ENCODE peak calls at places on chromosomes 4 and X, in six cellular contexts. One of them, this sample, is unnamed.

GRCh38 chr4:48795108-48795507 is 15.0 kb upstream of the FRYL start:
- DNase-seq in right lobe of liver: no peak
- DNase-seq in transverse colon: no peak
- DNase-seq in breast epithelium: no peak
- DNase-seq in uterus: no peak
- DNase-seq in vagina: no peak
- DNase-seq in this sample: no peak

GRCh38 chr4:74501579-74501978 is 56.6 kb downstream of the AREG start:
- DNase-seq in right lobe of liver: no peak
- DNase-seq in breast epithelium: no peak
- DNase-seq in transverse colon: no peak
- DNase-seq in vagina: no peak
- DNase-seq in uterus: no peak
- DNase-seq in this sample: peak; percentile 22

GRCh38 chr4:1872918-1873269 is 1.7 kb downstream of the NSD2 start:
- DNase-seq in right lobe of liver: no peak
- DNase-seq in uterus: no peak
- DNase-seq in breast epithelium: no peak
- DNase-seq in transverse colon: no peak
- DNase-seq in vagina: no peak
- DNase-seq in this sample: no peak

GRCh38 chr4:74932832-74933561 is at the start of gene PARM1:
- DNase-seq in vagina: peak; percentile 92
- DNase-seq in transverse colon: peak; percentile 97
- DNase-seq in uterus: peak; percentile 86
- DNase-seq in right lobe of liver: peak; percentile 87
- DNase-seq in breast epithelium: peak; percentile 55
- DNase-seq in this sample: no peak

GRCh38 chr4:145618210-145618911 is 824 bp upstream of the MMAA start:
- DNase-seq in right lobe of liver: no peak
- DNase-seq in transverse colon: peak; percentile 22
- DNase-seq in uterus: no peak
- DNase-seq in vagina: no peak
- DNase-seq in breast epithelium: no peak
- DNase-seq in this sample: no peak

GRCh38 chrX:34300871-34301270 is 168.8 kb upstream of the FAM47A start:
- DNase-seq in vagina: no peak
- DNase-seq in transverse colon: no peak
- DNase-seq in right lobe of liver: no peak
- DNase-seq in uterus: peak; percentile 15
- DNase-seq in breast epithelium: no peak
- DNase-seq in this sample: no peak

GRCh38 chr4:123568936-123569335 is 172.3 kb downstream of the SPRY1 start:
- DNase-seq in vagina: no peak
- DNase-seq in right lobe of liver: no peak
- DNase-seq in uterus: no peak
- DNase-seq in breast epithelium: no peak
- DNase-seq in transverse colon: no peak
- DNase-seq in this sample: no peak

GRCh38 chr4:17024430-17024829 is 126.0 kb upstream of the LDB2 start:
- DNase-seq in uterus: no peak
- DNase-seq in breast epithelium: no peak
- DNase-seq in transverse colon: no peak
- DNase-seq in right lobe of liver: no peak
- DNase-seq in vagina: no peak
- DNase-seq in this sample: no peak

GRCh38 chrX:18883961-18884765 is 99.8 kb downstream of the PHKA2 start:
- DNase-seq in transverse colon: no peak
- DNase-seq in vagina: no peak
- DNase-seq in uterus: no peak
- DNase-seq in breast epithelium: no peak
- DNase-seq in right lobe of liver: no peak
- DNase-seq in this sample: no peak

GRCh38 chr4:117773067-117773946 is 261.0 kb upstream of the NDST3 start:
- DNase-seq in vagina: no peak
- DNase-seq in breast epithelium: no peak
- DNase-seq in transverse colon: peak; percentile 16
- DNase-seq in uterus: no peak
- DNase-seq in right lobe of liver: no peak
- DNase-seq in this sample: no peak

GRCh38 chr4:132530846-132531245 is 618.2 kb upstream of the PCDH10 start:
- DNase-seq in right lobe of liver: no peak
- DNase-seq in breast epithelium: no peak
- DNase-seq in uterus: no peak
- DNase-seq in transverse colon: no peak
- DNase-seq in vagina: no peak
- DNase-seq in this sample: no peak

GRCh38 chr4:127143460-127144190 is 489.1 kb upstream of the INTU start:
- DNase-seq in transverse colon: no peak
- DNase-seq in vagina: no peak
- DNase-seq in right lobe of liver: no peak
- DNase-seq in uterus: no peak
- DNase-seq in breast epithelium: no peak
- DNase-seq in this sample: no peak

GRCh38 chr4:6235901-6236625 is 33.6 kb upstream of the WFS1 start:
- DNase-seq in breast epithelium: no peak
- DNase-seq in transverse colon: no peak
- DNase-seq in right lobe of liver: no peak
- DNase-seq in vagina: no peak
- DNase-seq in uterus: no peak
- DNase-seq in this sample: no peak

GRCh38 chr4:136691607-136692006 is 840.7 kb downstream of the PCDH18 start:
- DNase-seq in transverse colon: no peak
- DNase-seq in breast epithelium: no peak
- DNase-seq in right lobe of liver: no peak
- DNase-seq in uterus: no peak
- DNase-seq in vagina: no peak
- DNase-seq in this sample: no peak

GRCh38 chr4:147596377-147596776 is 20.8 kb upstream of the TMEM184C start:
- DNase-seq in right lobe of liver: no peak
- DNase-seq in transverse colon: no peak
- DNase-seq in uterus: no peak
- DNase-seq in vagina: no peak
- DNase-seq in breast epithelium: no peak
- DNase-seq in this sample: no peak

GRCh38 chr4:106708604-106708876 is 327.6 kb downstream of the DKK2 start:
- DNase-seq in breast epithelium: no peak
- DNase-seq in transverse colon: no peak
- DNase-seq in vagina: no peak
- DNase-seq in right lobe of liver: no peak
- DNase-seq in uterus: no peak
- DNase-seq in this sample: no peak

GRCh38 chr4:12852338-12853307 is 631.5 kb downstream of the RAB28 start:
- DNase-seq in right lobe of liver: no peak
- DNase-seq in transverse colon: no peak
- DNase-seq in uterus: peak; percentile 16
- DNase-seq in breast epithelium: no peak
- DNase-seq in vagina: no peak
- DNase-seq in this sample: no peak

GRCh38 chrX:1450381-1451161 is 2.1 kb downstream of the ASMTL start:
- DNase-seq in breast epithelium: no peak
- DNase-seq in transverse colon: no peak
- DNase-seq in right lobe of liver: no peak
- DNase-seq in uterus: peak; percentile 18
- DNase-seq in vagina: peak; percentile 76
- DNase-seq in this sample: no peak

GRCh38 chr4:54497947-54498346 is 159.8 kb upstream of the KIT start:
- DNase-seq in uterus: no peak
- DNase-seq in breast epithelium: no peak
- DNase-seq in vagina: no peak
- DNase-seq in right lobe of liver: no peak
- DNase-seq in transverse colon: no peak
- DNase-seq in this sample: no peak

GRCh38 chrX:16953606-16954211 is 7.3 kb downstream of the REPS2 start:
- DNase-seq in right lobe of liver: no peak
- DNase-seq in transverse colon: no peak
- DNase-seq in breast epithelium: no peak
- DNase-seq in uterus: no peak
- DNase-seq in vagina: no peak
- DNase-seq in this sample: no peak

GRCh38 chr4:145935253-145936141 is 3.1 kb downstream of the ZNF827 start:
- DNase-seq in transverse colon: peak; percentile 52
- DNase-seq in vagina: no peak
- DNase-seq in breast epithelium: no peak
- DNase-seq in right lobe of liver: no peak
- DNase-seq in uterus: peak; percentile 36
- DNase-seq in this sample: no peak

GRCh38 chr4:151614532-151614931 is 146.3 kb downstream of the GATB start:
- DNase-seq in right lobe of liver: no peak
- DNase-seq in breast epithelium: no peak
- DNase-seq in vagina: no peak
- DNase-seq in transverse colon: no peak
- DNase-seq in uterus: no peak
- DNase-seq in this sample: no peak

GRCh38 chr4:113996599-113997177 is 17.2 kb upstream of the ARSJ start:
- DNase-seq in right lobe of liver: no peak
- DNase-seq in transverse colon: no peak
- DNase-seq in breast epithelium: no peak
- DNase-seq in vagina: no peak
- DNase-seq in uterus: no peak
- DNase-seq in this sample: no peak

GRCh38 chr4:150078041-150078995 is at the start of gene DCLK2:
- DNase-seq in right lobe of liver: peak; percentile 73
- DNase-seq in breast epithelium: peak; percentile 23
- DNase-seq in vagina: no peak
- DNase-seq in uterus: peak; percentile 85
- DNase-seq in transverse colon: peak; percentile 59
- DNase-seq in this sample: peak; percentile 53

GRCh38 chrX:104351173-104351769 is 96.5 kb upstream of the ESX1 start:
- DNase-seq in uterus: no peak
- DNase-seq in vagina: no peak
- DNase-seq in transverse colon: no peak
- DNase-seq in right lobe of liver: no peak
- DNase-seq in breast epithelium: no peak
- DNase-seq in this sample: peak; percentile 28

GRCh38 chrX:43743100-43743822 is 87.2 kb downstream of the MAOA start:
- DNase-seq in uterus: no peak
- DNase-seq in transverse colon: no peak
- DNase-seq in vagina: no peak
- DNase-seq in breast epithelium: no peak
- DNase-seq in right lobe of liver: no peak
- DNase-seq in this sample: no peak

GRCh38 chr4:128630881-128631280 is 178.6 kb upstream of the JADE1 start:
- DNase-seq in right lobe of liver: no peak
- DNase-seq in transverse colon: no peak
- DNase-seq in uterus: no peak
- DNase-seq in vagina: no peak
- DNase-seq in breast epithelium: no peak
- DNase-seq in this sample: no peak

GRCh38 chrX:67604979-67605703 is 61.3 kb downstream of the AR start:
- DNase-seq in breast epithelium: no peak
- DNase-seq in transverse colon: no peak
- DNase-seq in right lobe of liver: no peak
- DNase-seq in uterus: no peak
- DNase-seq in vagina: no peak
- DNase-seq in this sample: peak; percentile 12

GRCh38 chrX:40061871-40062524 is 35.8 kb downstream of the BCOR start:
- DNase-seq in transverse colon: no peak
- DNase-seq in uterus: no peak
- DNase-seq in vagina: no peak
- DNase-seq in right lobe of liver: no peak
- DNase-seq in breast epithelium: no peak
- DNase-seq in this sample: no peak

GRCh38 chr4:67685532-67685859 is 15.5 kb downstream of the UBA6 start:
- DNase-seq in uterus: no peak
- DNase-seq in transverse colon: no peak
- DNase-seq in breast epithelium: no peak
- DNase-seq in right lobe of liver: no peak
- DNase-seq in vagina: no peak
- DNase-seq in this sample: no peak

GRCh38 chr4:184250795-184251679 is 33.4 kb upstream of the ENPP6 start:
- DNase-seq in uterus: no peak
- DNase-seq in transverse colon: no peak
- DNase-seq in vagina: peak; percentile 64
- DNase-seq in right lobe of liver: no peak
- DNase-seq in breast epithelium: no peak
- DNase-seq in this sample: peak; percentile 15

GRCh38 chr4:88009871-88010270 is 2.4 kb downstream of the PKD2 start:
- DNase-seq in breast epithelium: no peak
- DNase-seq in vagina: no peak
- DNase-seq in uterus: no peak
- DNase-seq in transverse colon: no peak
- DNase-seq in right lobe of liver: no peak
- DNase-seq in this sample: no peak
- TF ChIP-seq POLR2A in breast epithelium: no peak
- TF ChIP-seq POLR2A in vagina: no peak
- TF ChIP-seq POLR2A in uterus: no peak
- TF ChIP-seq POLR2A in transverse colon: no peak
- TF ChIP-seq POLR2A in right lobe of liver: no peak
- TF ChIP-seq POLR2A in this sample: no peak

GRCh38 chr4:73006286-73006990 is 63.1 kb downstream of the COX18 start:
- DNase-seq in right lobe of liver: no peak
- DNase-seq in uterus: no peak
- DNase-seq in vagina: no peak
- DNase-seq in transverse colon: no peak
- DNase-seq in breast epithelium: no peak
- DNase-seq in this sample: no peak
- TF ChIP-seq POLR2A in right lobe of liver: no peak
- TF ChIP-seq POLR2A in uterus: no peak
- TF ChIP-seq POLR2A in vagina: no peak
- TF ChIP-seq POLR2A in transverse colon: no peak
- TF ChIP-seq POLR2A in breast epithelium: no peak
- TF ChIP-seq POLR2A in this sample: no peak

GRCh38 chrX:70433848-70434351 is 10.7 kb upstream of the DLG3 start:
- DNase-seq in breast epithelium: peak; percentile 59
- DNase-seq in right lobe of liver: peak; percentile 75
- DNase-seq in vagina: no peak
- DNase-seq in uterus: peak; percentile 46
- DNase-seq in transverse colon: peak; percentile 83
- DNase-seq in this sample: peak; percentile 58
- TF ChIP-seq POLR2A in breast epithelium: no peak
- TF ChIP-seq POLR2A in right lobe of liver: peak; percentile 17
- TF ChIP-seq POLR2A in vagina: no peak
- TF ChIP-seq POLR2A in uterus: no peak
- TF ChIP-seq POLR2A in transverse colon: peak; percentile 37
- TF ChIP-seq POLR2A in this sample: no peak

DNA sequence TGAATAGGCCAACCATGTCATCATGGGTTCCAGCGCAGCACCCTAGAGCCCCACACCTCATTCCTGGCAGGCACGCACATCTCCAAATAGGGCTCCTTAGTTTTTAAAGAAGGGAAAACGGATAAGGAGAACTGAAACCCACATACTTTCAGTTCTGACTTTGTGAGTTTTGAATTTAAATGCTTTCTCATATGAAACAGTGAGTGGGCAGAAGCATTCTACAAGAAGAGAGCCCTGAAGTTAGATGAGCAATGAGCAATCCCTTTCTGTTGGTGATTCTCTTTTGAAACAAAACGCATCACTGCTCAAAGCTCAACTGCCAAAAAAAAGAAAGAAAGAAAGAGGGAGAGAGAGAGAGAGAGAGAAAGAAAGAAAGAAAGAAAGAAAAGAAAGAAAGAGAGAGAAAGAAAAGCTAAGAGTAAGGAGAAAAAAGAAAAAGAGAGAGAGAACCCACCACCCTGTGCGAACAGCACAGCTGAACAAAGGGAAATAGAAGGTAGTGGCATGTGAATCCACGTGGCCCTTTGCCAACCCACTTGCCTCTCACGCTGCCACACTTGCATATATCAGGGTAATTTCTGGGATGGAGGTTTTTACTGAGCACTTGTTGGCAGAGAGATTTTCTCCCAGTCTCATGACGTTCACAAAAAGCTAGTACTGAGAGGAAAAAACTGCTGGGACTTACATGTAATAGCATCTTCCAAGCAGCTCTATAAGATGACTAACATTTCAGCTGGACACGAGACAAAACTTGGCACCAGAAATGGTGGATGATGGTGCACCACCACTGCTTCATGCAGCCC is 31.0 kb downstream of the TMSB4X start:
- DNase-seq in breast epithelium: no peak
- DNase-seq in vagina: no peak
- DNase-seq in uterus: no peak
- DNase-seq in transverse colon: no peak
- DNase-seq in right lobe of liver: no peak
- DNase-seq in this sample: no peak
- TF ChIP-seq POLR2A in breast epithelium: no peak
- TF ChIP-seq POLR2A in vagina: no peak
- TF ChIP-seq POLR2A in uterus: no peak
- TF ChIP-seq POLR2A in transverse colon: no peak
- TF ChIP-seq POLR2A in right lobe of liver: no peak
- TF ChIP-seq POLR2A in this sample: no peak

This sample was measured in H54.